ENCODE peak calls at places on chromosomes 6 and 20, in four cellular contexts. P is HepG2, Y is K562, C is HCT116. W is an unnamed sample.
A peak's percentile ranks its signal among the peaks of the same experiment; 100 is the strongest.

GRCh38 chr20:62448038-62448437 is 20.7 kb upstream of the RBBP8NL start:
- DNase-seq in Y (no peak), C (no peak), P (no peak), W (no peak)

GRCh38 chr20:57263127-57263609 is 3.3 kb downstream of the BMP7 start:
- DNase-seq in P (no peak), Y (no peak), C (no peak), W (no peak)

GRCh38 chr20:56875052-56875663 is 246.1 kb downstream of the TFAP2C start:
- DNase-seq in C (peak; percentile 10), P (no peak), Y (no peak), W (peak; percentile 18)

GRCh38 chr6:6843777-6844176 is 255.3 kb downstream of the LY86 start:
- DNase-seq in C (no peak), Y (no peak), P (no peak), W (no peak)

GRCh38 chr20:35006009-35006408 is 50.3 kb downstream of the MYH7B start:
- DNase-seq in P (no peak), Y (no peak), C (no peak), W (no peak)

GRCh38 chr6:111552241-111552744 is 53.4 kb downstream of the TRAF3IP2 start:
- DNase-seq in Y (no peak), C (no peak), P (no peak), W (peak; percentile 46)

GRCh38 chr6:30263734-30264133 is 50.5 kb upstream of the TRIM26 start:
- DNase-seq in P (no peak), C (no peak), Y (no peak), W (no peak)

GRCh38 chr6:168095741-168096250 is 16.8 kb upstream of the FRMD1 start:
- DNase-seq in C (no peak), Y (no peak), P (no peak), W (no peak)

GRCh38 chr20:40343390-40343789 is 345.6 kb downstream of the MAFB start:
- DNase-seq in Y (no peak), C (no peak), P (no peak), W (no peak)

GRCh38 chr6:170211404-170212025 is 79.4 kb downstream of the DLL1 start:
- DNase-seq in Y (no peak), P (no peak), C (no peak), W (no peak)

GRCh38 chr6:134267917-134268361 is 50.0 kb downstream of the SGK1 start:
- DNase-seq in C (no peak), Y (no peak), P (peak; percentile 19), W (no peak)

GRCh38 chr6:82182756-82183155 is 64.8 kb downstream of the IBTK start:
- DNase-seq in C (no peak), P (no peak), Y (no peak), W (no peak)
- TF ChIP-seq TCF7L2 in C (no peak), P (no peak), Y (no peak), W (no peak)

DNA sequence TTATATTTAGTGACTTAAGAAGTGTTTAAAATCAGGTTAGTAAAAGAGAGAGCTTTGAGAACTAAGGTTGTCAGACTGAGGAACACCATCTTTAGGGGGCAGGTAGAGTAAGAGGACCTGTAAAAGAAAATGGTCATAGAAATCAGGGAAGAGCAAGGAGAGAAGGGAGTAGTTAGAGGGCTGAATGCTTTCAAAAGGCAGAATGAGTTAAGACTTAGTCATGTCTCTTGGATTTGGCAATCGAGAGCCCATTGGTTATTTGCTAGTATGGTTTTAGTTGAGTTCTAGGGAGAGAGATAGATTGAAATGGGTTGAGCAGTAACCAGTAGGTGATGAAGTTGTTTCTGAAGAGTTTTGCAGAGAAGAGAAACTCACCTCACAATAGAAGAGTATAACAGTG is 51.1 kb downstream of the RALGAPB start:
- DNase-seq in C (no peak), P (no peak), Y (no peak), W (no peak)
- TF ChIP-seq CTCF in C (no peak), P (no peak), Y (no peak), W (no peak)

GRCh38 chr6:150269130-150269856 is 99.5 kb upstream of the IYD start:
- DNase-seq in P (no peak), C (no peak), Y (no peak), W (no peak)

GRCh38 chr6:150267686-150268561 is 100.9 kb upstream of the IYD start:
- DNase-seq in P (no peak), C (no peak), Y (peak; percentile 89), W (no peak)

GRCh38 chr6:150269857-150270223 is 99.0 kb upstream of the IYD start:
- DNase-seq in P (peak; percentile 38), C (peak; percentile 90), Y (peak; percentile 80), W (no peak)

GRCh38 chr6:150266309-150266708 is 102.5 kb upstream of the IYD start:
- DNase-seq in P (no peak), C (no peak), Y (no peak), W (no peak)

GRCh38 chr6:150266963-150267685 is 101.7 kb upstream of the IYD start:
- DNase-seq in C (no peak), P (no peak), Y (no peak), W (no peak)
- TF ChIP-seq TCF7L2 in C (no peak), P (no peak), Y (no peak), W (no peak)

DNA sequence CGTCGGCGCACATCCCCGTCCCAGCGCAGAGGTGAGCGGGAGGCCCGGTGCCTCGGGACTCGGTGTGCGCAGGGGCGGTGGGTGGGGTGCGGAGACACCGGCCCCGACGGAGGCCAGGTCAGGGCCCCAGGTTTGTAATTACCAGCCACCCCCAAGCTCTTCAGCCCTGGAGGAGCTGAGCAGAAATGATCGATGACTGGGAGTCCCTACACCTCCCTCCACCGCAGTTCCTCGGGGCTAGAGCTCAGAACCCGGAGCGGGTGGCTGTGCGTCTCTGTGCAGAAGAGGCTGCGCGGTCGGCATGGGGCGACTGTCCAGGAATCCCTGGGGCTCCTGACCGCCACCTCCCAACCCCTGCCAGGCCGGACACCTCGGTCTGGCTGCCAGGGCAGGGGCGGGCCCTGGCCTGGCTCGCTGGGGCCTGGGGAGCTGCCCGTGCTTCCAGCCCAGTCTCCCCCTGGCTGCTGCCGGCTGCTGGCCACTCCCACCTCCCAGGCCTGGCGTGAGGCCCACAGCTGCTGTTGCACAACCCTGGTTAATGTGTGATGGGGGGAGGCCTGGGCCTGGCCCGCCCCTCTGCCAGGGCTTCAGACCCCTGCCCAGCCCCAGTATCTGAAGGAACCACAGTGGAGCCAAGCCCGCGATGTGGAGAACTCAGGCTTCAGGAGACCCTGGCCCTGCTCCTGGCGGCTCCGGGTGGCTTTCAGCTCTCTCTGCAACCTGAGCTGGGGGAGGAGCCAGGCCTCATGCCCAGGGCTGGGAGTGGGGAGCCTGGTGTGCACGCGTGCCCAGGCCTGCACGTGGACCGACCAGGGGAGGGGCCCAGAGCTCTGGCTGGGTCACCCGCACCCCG is 1.2 kb downstream of the SLC2A4RG start:
- DNase-seq in P (peak; percentile 95), Y (peak; percentile 87), C (peak; percentile 48), W (no peak)
- TF ChIP-seq CTCF in P (peak; percentile 72), Y (peak; percentile 7), C (no peak), W (no peak)

DNA sequence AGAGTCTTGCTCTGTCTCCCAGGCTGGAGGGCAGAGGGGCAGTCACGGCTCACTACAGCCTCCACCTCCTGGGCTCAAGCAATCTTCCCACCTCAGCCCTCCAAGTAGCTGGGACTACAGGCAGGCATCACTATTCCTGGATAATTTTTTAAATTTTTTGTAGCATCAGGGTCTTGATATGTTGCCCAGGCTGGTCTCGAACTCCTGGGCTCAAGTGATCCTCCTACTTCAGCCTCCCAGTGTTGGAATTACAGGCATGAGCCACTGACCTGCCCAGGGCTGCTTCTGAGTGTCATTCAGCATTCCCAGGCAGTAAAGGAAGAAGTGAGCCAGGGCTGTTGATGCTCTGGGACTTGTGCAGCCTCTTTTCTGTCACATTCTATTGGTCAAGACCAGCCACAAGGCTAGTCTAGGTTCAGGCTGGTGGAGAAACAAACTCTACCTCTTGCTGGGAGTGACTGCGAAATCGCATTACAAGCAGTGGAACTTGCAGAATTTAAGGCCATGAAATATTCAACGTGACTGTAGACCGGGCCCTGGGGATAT is 2.1 kb upstream of the ARFGEF2 start:
- DNase-seq in P (no peak), Y (no peak), C (no peak), W (no peak)
- TF ChIP-seq TCF7L2 in P (no peak), Y (no peak), C (no peak), W (no peak)

DNA sequence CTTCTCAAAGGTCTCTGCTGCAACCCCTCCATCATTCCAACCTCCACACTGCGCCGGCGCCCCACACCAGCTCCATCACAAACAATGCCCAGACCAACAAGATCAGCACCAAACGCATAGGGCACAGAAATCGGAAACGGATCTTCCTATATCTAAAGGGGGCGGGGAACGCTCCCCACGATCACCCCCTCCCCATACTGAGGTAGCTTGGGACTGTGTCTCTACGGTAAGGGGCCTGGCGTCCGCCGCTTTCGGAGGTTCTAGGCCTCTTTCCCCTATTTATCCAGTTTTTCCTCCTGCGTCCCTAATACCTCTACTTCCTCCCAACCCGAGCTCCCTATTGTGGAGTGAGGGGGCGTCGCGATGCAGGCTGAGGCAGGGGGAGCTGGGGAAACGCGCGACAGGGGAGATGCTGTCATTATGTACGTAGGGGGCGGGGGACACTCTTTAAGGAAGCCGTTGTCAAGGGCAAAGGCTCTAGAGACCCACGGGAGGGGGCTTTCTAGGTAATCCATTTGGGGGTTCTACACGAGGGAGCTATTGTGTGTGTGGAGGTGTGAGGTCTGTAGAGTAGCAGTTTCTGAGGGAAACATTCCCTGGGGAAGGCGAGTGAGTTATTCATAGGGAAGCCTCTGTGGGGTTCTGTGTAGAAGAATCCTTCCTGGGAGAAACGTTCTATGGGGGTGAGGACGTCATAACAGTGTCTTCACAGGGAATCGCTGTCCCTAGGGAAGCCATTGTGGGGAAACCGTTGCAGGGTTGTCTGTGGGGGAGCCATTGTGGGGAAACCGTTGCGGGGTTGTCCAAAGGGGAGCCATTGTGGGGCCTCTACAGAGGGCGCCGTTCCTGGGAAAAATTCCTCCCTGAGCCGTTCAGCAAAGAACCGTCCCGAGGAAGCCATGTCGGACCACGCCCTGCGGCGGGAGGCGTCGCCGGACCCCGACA is 716 bp downstream of the DNAAF9 start:
- DNase-seq in Y (peak; percentile 26), P (peak; percentile 16), C (no peak), W (no peak)
- TF ChIP-seq CTCF in Y (no peak), P (no peak), C (no peak), W (no peak)

DNA sequence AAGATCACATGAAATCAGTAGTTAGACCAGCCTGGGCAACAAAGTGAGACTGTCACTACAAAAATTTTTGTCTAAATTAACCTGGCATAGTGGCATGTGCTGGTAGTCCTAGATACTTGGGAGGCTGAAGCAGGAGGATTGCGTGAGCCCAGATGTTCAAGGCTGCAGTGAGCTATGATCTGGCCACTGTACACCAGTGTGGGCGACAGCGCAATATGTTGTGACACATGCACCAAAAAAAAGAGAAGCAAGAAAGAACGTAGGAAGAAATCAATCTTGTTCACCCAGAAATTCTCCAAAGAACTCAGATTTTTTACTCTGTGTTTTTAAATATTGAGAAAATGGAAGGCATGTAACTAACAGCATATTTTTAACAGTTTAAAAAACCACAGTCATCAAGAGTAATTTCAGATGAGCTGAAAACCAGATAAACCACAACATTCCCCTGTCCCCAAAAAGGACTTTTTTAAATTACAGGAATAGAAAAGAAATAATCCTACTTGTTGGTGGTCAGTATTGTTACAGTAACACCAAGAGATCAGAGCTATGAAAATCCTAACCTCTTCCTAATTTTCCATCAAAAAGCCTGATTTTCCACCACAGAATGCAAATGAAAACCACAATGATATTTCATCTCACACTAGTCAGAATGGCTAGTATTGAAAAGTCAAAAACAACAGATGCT is 240.2 kb downstream of the KHDC1L start:
- DNase-seq in Y (no peak), C (no peak), P (no peak), W (no peak)
- TF ChIP-seq TCF7L2 in Y (no peak), C (no peak), P (no peak), W (no peak)